ENCODE peak calls at places on chromosome 21, in four cellular contexts. N is hepatocyte, A is HCT116, U is OCI-LY7. M is an unnamed sample. For H3K4me1, the result is how much of the 10 kb centered on the place peaks cover.

GRCh38 chr21:24470852-24471251 is 1136.4 kb downstream of the MRPL39 start:
- DNase-seq in N (no peak), A (no peak), U (no peak), M (no peak)

GRCh38 chr21:43702785-43703067 is 16.2 kb upstream of the PDXK start:
- DNase-seq in N (no peak), A (no peak), U (no peak), M (peak)

GRCh38 chr21:26027696-26028095 is 142.9 kb downstream of the APP start:
- DNase-seq in N (no peak), A (no peak), U (no peak), M (no peak)

GRCh38 chr21:16569679-16570078 is 839.9 kb downstream of the USP25 start:
- DNase-seq in N (no peak), U (no peak), A (no peak), M (peak)

GRCh38 chr21:37220433-37220980 is 46.6 kb downstream of the VPS26C start:
- DNase-seq in U (no peak), A (no peak), N (no peak), M (peak)

GRCh38 chr21:27024971-27025370 is 58.1 kb upstream of the ADAMTS5 start:
- DNase-seq in A (no peak), N (no peak), U (no peak), M (peak)

GRCh38 chr21:44802396-44803153 is 955 bp upstream of the UBE2G2 start:
- DNase-seq in A (no peak), U (peak), N (peak), M (peak)

GRCh38 chr21:39535646-39536437 is 76.9 kb upstream of the B3GALT5 start:
- DNase-seq in U (no peak), N (no peak), A (no peak), M (no peak)

GRCh38 chr21:42286416-42286815 is 28.8 kb downstream of the TFF3 start:
- DNase-seq in A (no peak), N (no peak), U (no peak), M (no peak)

GRCh38 chr21:41923641-41924342 is 30.0 kb downstream of the C2CD2 start:
- DNase-seq in A (no peak), N (no peak), U (no peak), M (peak)

GRCh38 chr21:39904457-39904856 is 37.2 kb downstream of the PCP4 start:
- DNase-seq in U (no peak), A (no peak), N (no peak), M (no peak)

GRCh38 chr21:45618287-45618686 is 25.2 kb upstream of the PCBP3 start:
- DNase-seq in A (no peak), U (no peak), N (peak), M (peak)

GRCh38 chr21:42102063-42102462 is 30.9 kb downstream of the UMODL1 start:
- DNase-seq in U (no peak), N (peak), A (no peak), M (no peak)

GRCh38 chr21:45541221-45542039 is 810 bp downstream of the SLC19A1 start:
- DNase-seq in U (peak), N (peak), A (peak), M (peak)

GRCh38 chr21:41656946-41657525 is 109.8 kb downstream of the RIPK4 start:
- DNase-seq in U (no peak), A (no peak), N (no peak), M (no peak)

GRCh38 chr21:37139902-37140301 is 66.8 kb downstream of the TTC3 start:
- DNase-seq in U (no peak), N (no peak), A (no peak), M (peak)

GRCh38 chr21:24076179-24076578 is 1531.1 kb downstream of the MRPL39 start:
- DNase-seq in N (no peak), U (no peak), A (no peak), M (no peak)

GRCh38 chr21:34553199-34553952 is 41.4 kb upstream of the KCNE1 start:
- DNase-seq in N (no peak), A (peak), U (no peak), M (peak)
- TF ChIP-seq EZH2phosphoT487 in N (no peak), A (no peak), U (no peak), M (no peak)

DNA sequence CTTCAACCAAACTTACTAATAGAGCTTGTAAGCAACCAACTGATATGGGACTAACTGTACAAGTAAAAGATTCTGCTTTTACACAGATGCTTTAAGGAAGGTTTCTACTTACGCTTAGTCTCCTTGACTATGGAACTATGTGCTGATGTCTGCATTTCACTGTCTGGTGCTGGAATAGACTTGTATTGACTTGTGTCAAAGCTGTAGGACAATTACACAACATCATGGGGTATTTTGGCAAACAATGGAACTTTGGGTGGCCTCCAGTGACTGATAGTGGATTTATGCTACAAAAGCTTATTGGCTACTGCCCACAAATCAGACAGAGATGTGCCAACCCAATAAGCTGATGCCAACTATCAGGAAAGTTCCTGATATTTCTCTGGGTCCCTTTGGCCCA is 10.6 kb downstream of the CBR1 start:
- DNase-seq in N (no peak), U (no peak), A (no peak), M (no peak)
- H3K4me1 ChIP-seq in N (under half), U (under half), A (under half), M (under half)

GRCh38 chr21:46661211-46661625 is 25.7 kb downstream of the PRMT2 start:
- DNase-seq in U (peak), N (peak), A (no peak), M (peak)
- TF ChIP-seq EZH2phosphoT487 in U (no peak), N (no peak), A (no peak), M (no peak)

GRCh38 chr21:38496224-38496623 is 2.1 kb downstream of the ERG start:
- DNase-seq in U (no peak), A (no peak), N (no peak), M (no peak)

GRCh38 chr21:38493549-38494253 is 4.6 kb downstream of the ERG start:
- DNase-seq in N (no peak), U (no peak), A (no peak), M (no peak)

GRCh38 chr21:38494688-38495087 is 3.6 kb downstream of the ERG start:
- DNase-seq in N (no peak), A (no peak), U (no peak), M (peak)

GRCh38 chr21:38494254-38494648 is 4.0 kb downstream of the ERG start:
- DNase-seq in N (no peak), U (no peak), A (no peak), M (no peak)

DNA sequence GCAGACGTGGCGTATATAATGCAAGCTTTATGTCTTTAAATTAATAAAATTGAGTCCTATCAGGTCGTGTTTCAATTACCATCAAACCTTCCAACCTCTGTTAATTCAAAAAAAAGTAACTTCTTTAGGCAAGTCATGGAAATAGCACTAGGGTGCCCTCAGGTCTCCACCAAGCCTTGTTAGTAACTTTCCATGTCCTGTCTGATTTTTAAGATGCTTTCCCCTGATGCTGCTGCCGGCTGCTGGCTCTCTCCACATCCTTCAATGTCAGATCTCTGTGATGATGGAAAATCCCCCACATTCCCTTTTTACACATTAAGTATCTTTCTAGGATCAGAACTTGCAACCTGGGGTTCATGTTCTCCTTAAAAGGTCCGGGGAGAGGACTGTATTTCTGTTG is 3.0 kb downstream of the ERG start:
- DNase-seq in N (no peak), U (no peak), A (no peak), M (no peak)
- H3K4me1 ChIP-seq in N (under half), U (under half), A (under half), M (under half)